ENCODE peak calls at places on chromosomes 3 and 15, in eight cellular contexts. One of them, this sample, is unnamed.

GRCh38 chr3:148379763-148380162 is 317.9 kb upstream of the AGTR1 start:
- DNase-seq in T-helper 2 cell: no peak
- DNase-seq in effector memory CD4-positive, alpha-beta T cell: no peak
- DNase-seq in HT1080: peak
- DNase-seq in NCI-H2081: peak
- DNase-seq in H7: peak
- DNase-seq in right cardiac atrium: no peak
- DNase-seq in activated CD4-positive, alpha-beta T cell treated with anti-CD3 and anti-CD28 coated beads, Interleukin-2, amount 10 ng/mL, durations not matched to agents 7 days and 5 days: no peak
- DNase-seq in this sample: peak

GRCh38 chr3:73746610-73747009 is 121.9 kb upstream of the PDZRN3 start:
- DNase-seq in HT1080: no peak
- DNase-seq in T-helper 2 cell: no peak
- DNase-seq in activated CD4-positive, alpha-beta T cell treated with anti-CD3 and anti-CD28 coated beads, Interleukin-2, amount 10 ng/mL, durations not matched to agents 7 days and 5 days: no peak
- DNase-seq in effector memory CD4-positive, alpha-beta T cell: no peak
- DNase-seq in H7: no peak
- DNase-seq in NCI-H2081: no peak
- DNase-seq in right cardiac atrium: no peak
- DNase-seq in this sample: no peak

GRCh38 chr3:140342668-140343067 is 335.2 kb upstream of the TRIM42 start:
- DNase-seq in activated CD4-positive, alpha-beta T cell treated with anti-CD3 and anti-CD28 coated beads, Interleukin-2, amount 10 ng/mL, durations not matched to agents 7 days and 5 days: no peak
- DNase-seq in H7: no peak
- DNase-seq in right cardiac atrium: no peak
- DNase-seq in NCI-H2081: peak
- DNase-seq in T-helper 2 cell: no peak
- DNase-seq in effector memory CD4-positive, alpha-beta T cell: no peak
- DNase-seq in HT1080: peak
- DNase-seq in this sample: no peak

GRCh38 chr3:115548611-115549010 is 74.7 kb upstream of the GAP43 start:
- DNase-seq in NCI-H2081: no peak
- DNase-seq in H7: no peak
- DNase-seq in right cardiac atrium: no peak
- DNase-seq in HT1080: no peak
- DNase-seq in activated CD4-positive, alpha-beta T cell treated with anti-CD3 and anti-CD28 coated beads, Interleukin-2, amount 10 ng/mL, durations not matched to agents 7 days and 5 days: no peak
- DNase-seq in T-helper 2 cell: no peak
- DNase-seq in effector memory CD4-positive, alpha-beta T cell: no peak
- DNase-seq in this sample: no peak

GRCh38 chr3:62923092-62923491 is 47.9 kb upstream of the CADPS start:
- DNase-seq in right cardiac atrium: no peak
- DNase-seq in HT1080: peak
- DNase-seq in activated CD4-positive, alpha-beta T cell treated with anti-CD3 and anti-CD28 coated beads, Interleukin-2, amount 10 ng/mL, durations not matched to agents 7 days and 5 days: no peak
- DNase-seq in H7: no peak
- DNase-seq in T-helper 2 cell: no peak
- DNase-seq in effector memory CD4-positive, alpha-beta T cell: no peak
- DNase-seq in NCI-H2081: no peak
- DNase-seq in this sample: no peak

GRCh38 chr3:101687142-101687931 is 819 bp upstream of the RPL24 start:
- DNase-seq in right cardiac atrium: peak
- DNase-seq in H7: no peak
- DNase-seq in T-helper 2 cell: no peak
- DNase-seq in activated CD4-positive, alpha-beta T cell treated with anti-CD3 and anti-CD28 coated beads, Interleukin-2, amount 10 ng/mL, durations not matched to agents 7 days and 5 days: no peak
- DNase-seq in HT1080: no peak
- DNase-seq in effector memory CD4-positive, alpha-beta T cell: no peak
- DNase-seq in NCI-H2081: no peak
- DNase-seq in this sample: no peak

GRCh38 chr15:70240082-70240481 is 142.4 kb upstream of the TLE3 start:
- DNase-seq in right cardiac atrium: no peak
- DNase-seq in activated CD4-positive, alpha-beta T cell treated with anti-CD3 and anti-CD28 coated beads, Interleukin-2, amount 10 ng/mL, durations not matched to agents 7 days and 5 days: no peak
- DNase-seq in T-helper 2 cell: no peak
- DNase-seq in H7: no peak
- DNase-seq in HT1080: no peak
- DNase-seq in effector memory CD4-positive, alpha-beta T cell: no peak
- DNase-seq in NCI-H2081: no peak
- DNase-seq in this sample: no peak

GRCh38 chr3:157614896-157615295 is 111.7 kb upstream of the VEPH1 start:
- DNase-seq in activated CD4-positive, alpha-beta T cell treated with anti-CD3 and anti-CD28 coated beads, Interleukin-2, amount 10 ng/mL, durations not matched to agents 7 days and 5 days: no peak
- DNase-seq in right cardiac atrium: no peak
- DNase-seq in effector memory CD4-positive, alpha-beta T cell: no peak
- DNase-seq in HT1080: no peak
- DNase-seq in H7: no peak
- DNase-seq in T-helper 2 cell: no peak
- DNase-seq in NCI-H2081: no peak
- DNase-seq in this sample: no peak

GRCh38 chr3:51845129-51845528 is 16.3 kb upstream of the IQCF2 start:
- DNase-seq in NCI-H2081: no peak
- DNase-seq in HT1080: no peak
- DNase-seq in right cardiac atrium: no peak
- DNase-seq in activated CD4-positive, alpha-beta T cell treated with anti-CD3 and anti-CD28 coated beads, Interleukin-2, amount 10 ng/mL, durations not matched to agents 7 days and 5 days: no peak
- DNase-seq in H7: peak
- DNase-seq in effector memory CD4-positive, alpha-beta T cell: no peak
- DNase-seq in T-helper 2 cell: no peak
- DNase-seq in this sample: no peak

GRCh38 chr15:93720607-93721006 is 510.8 kb upstream of the MCTP2 start:
- DNase-seq in NCI-H2081: no peak
- DNase-seq in HT1080: no peak
- DNase-seq in H7: no peak
- DNase-seq in T-helper 2 cell: no peak
- DNase-seq in activated CD4-positive, alpha-beta T cell treated with anti-CD3 and anti-CD28 coated beads, Interleukin-2, amount 10 ng/mL, durations not matched to agents 7 days and 5 days: no peak
- DNase-seq in effector memory CD4-positive, alpha-beta T cell: no peak
- DNase-seq in right cardiac atrium: no peak
- DNase-seq in this sample: no peak

GRCh38 chr15:56608140-56608778 is 125.0 kb downstream of the ZNF280D start:
- DNase-seq in H7: no peak
- DNase-seq in right cardiac atrium: no peak
- DNase-seq in activated CD4-positive, alpha-beta T cell treated with anti-CD3 and anti-CD28 coated beads, Interleukin-2, amount 10 ng/mL, durations not matched to agents 7 days and 5 days: peak
- DNase-seq in effector memory CD4-positive, alpha-beta T cell: no peak
- DNase-seq in T-helper 2 cell: no peak
- DNase-seq in HT1080: peak
- DNase-seq in NCI-H2081: no peak
- DNase-seq in this sample: no peak

GRCh38 chr15:88284441-88285106 is 28.0 kb upstream of the NTRK3 start:
- DNase-seq in activated CD4-positive, alpha-beta T cell treated with anti-CD3 and anti-CD28 coated beads, Interleukin-2, amount 10 ng/mL, durations not matched to agents 7 days and 5 days: no peak
- DNase-seq in effector memory CD4-positive, alpha-beta T cell: no peak
- DNase-seq in HT1080: no peak
- DNase-seq in H7: peak
- DNase-seq in NCI-H2081: no peak
- DNase-seq in right cardiac atrium: no peak
- DNase-seq in T-helper 2 cell: no peak
- DNase-seq in this sample: no peak

GRCh38 chr3:87949879-87950208 is 109.0 kb downstream of the CGGBP1 start:
- DNase-seq in H7: no peak
- DNase-seq in NCI-H2081: no peak
- DNase-seq in HT1080: no peak
- DNase-seq in right cardiac atrium: no peak
- DNase-seq in T-helper 2 cell: no peak
- DNase-seq in activated CD4-positive, alpha-beta T cell treated with anti-CD3 and anti-CD28 coated beads, Interleukin-2, amount 10 ng/mL, durations not matched to agents 7 days and 5 days: no peak
- DNase-seq in effector memory CD4-positive, alpha-beta T cell: no peak
- DNase-seq in this sample: no peak

GRCh38 chr3:97864-98263 is 98.7 kb upstream of the CHL1 start:
- DNase-seq in T-helper 2 cell: no peak
- DNase-seq in H7: no peak
- DNase-seq in NCI-H2081: no peak
- DNase-seq in activated CD4-positive, alpha-beta T cell treated with anti-CD3 and anti-CD28 coated beads, Interleukin-2, amount 10 ng/mL, durations not matched to agents 7 days and 5 days: no peak
- DNase-seq in effector memory CD4-positive, alpha-beta T cell: no peak
- DNase-seq in right cardiac atrium: no peak
- DNase-seq in HT1080: no peak
- DNase-seq in this sample: no peak

GRCh38 chr3:64518950-64519349 is 168.8 kb downstream of the ADAMTS9 start:
- DNase-seq in T-helper 2 cell: no peak
- DNase-seq in effector memory CD4-positive, alpha-beta T cell: no peak
- DNase-seq in HT1080: no peak
- DNase-seq in activated CD4-positive, alpha-beta T cell treated with anti-CD3 and anti-CD28 coated beads, Interleukin-2, amount 10 ng/mL, durations not matched to agents 7 days and 5 days: no peak
- DNase-seq in H7: no peak
- DNase-seq in NCI-H2081: no peak
- DNase-seq in right cardiac atrium: no peak
- DNase-seq in this sample: no peak

GRCh38 chr15:74892313-74892712 is 2.5 kb downstream of the MPI start:
- DNase-seq in activated CD4-positive, alpha-beta T cell treated with anti-CD3 and anti-CD28 coated beads, Interleukin-2, amount 10 ng/mL, durations not matched to agents 7 days and 5 days: no peak
- DNase-seq in NCI-H2081: no peak
- DNase-seq in T-helper 2 cell: no peak
- DNase-seq in right cardiac atrium: no peak
- DNase-seq in H7: no peak
- DNase-seq in effector memory CD4-positive, alpha-beta T cell: no peak
- DNase-seq in HT1080: no peak
- DNase-seq in this sample: no peak

GRCh38 chr15:82538961-82539689 is 1.1 kb downstream of the RPS17 start:
- DNase-seq in H7: peak
- DNase-seq in T-helper 2 cell: no peak
- DNase-seq in HT1080: no peak
- DNase-seq in activated CD4-positive, alpha-beta T cell treated with anti-CD3 and anti-CD28 coated beads, Interleukin-2, amount 10 ng/mL, durations not matched to agents 7 days and 5 days: no peak
- DNase-seq in NCI-H2081: no peak
- DNase-seq in effector memory CD4-positive, alpha-beta T cell: no peak
- DNase-seq in right cardiac atrium: no peak
- DNase-seq in this sample: no peak

GRCh38 chr3:132135628-132136333 is 101.0 kb upstream of the CPNE4 start:
- DNase-seq in right cardiac atrium: no peak
- DNase-seq in NCI-H2081: no peak
- DNase-seq in activated CD4-positive, alpha-beta T cell treated with anti-CD3 and anti-CD28 coated beads, Interleukin-2, amount 10 ng/mL, durations not matched to agents 7 days and 5 days: no peak
- DNase-seq in T-helper 2 cell: no peak
- DNase-seq in H7: peak
- DNase-seq in HT1080: peak
- DNase-seq in effector memory CD4-positive, alpha-beta T cell: no peak
- DNase-seq in this sample: no peak

GRCh38 chr3:114718071-114718896 is 424.5 kb downstream of the TIGIT start:
- DNase-seq in HT1080: no peak
- DNase-seq in activated CD4-positive, alpha-beta T cell treated with anti-CD3 and anti-CD28 coated beads, Interleukin-2, amount 10 ng/mL, durations not matched to agents 7 days and 5 days: no peak
- DNase-seq in T-helper 2 cell: no peak
- DNase-seq in right cardiac atrium: no peak
- DNase-seq in effector memory CD4-positive, alpha-beta T cell: no peak
- DNase-seq in H7: no peak
- DNase-seq in NCI-H2081: no peak
- DNase-seq in this sample: no peak

GRCh38 chr3:13976469-13976868 is 96.6 kb upstream of the WNT7A start:
- DNase-seq in effector memory CD4-positive, alpha-beta T cell: no peak
- DNase-seq in T-helper 2 cell: no peak
- DNase-seq in NCI-H2081: no peak
- DNase-seq in right cardiac atrium: no peak
- DNase-seq in HT1080: no peak
- DNase-seq in H7: no peak
- DNase-seq in activated CD4-positive, alpha-beta T cell treated with anti-CD3 and anti-CD28 coated beads, Interleukin-2, amount 10 ng/mL, durations not matched to agents 7 days and 5 days: no peak
- DNase-seq in this sample: no peak

GRCh38 chr15:98722209-98722608 is 73.9 kb downstream of the IGF1R start:
- DNase-seq in activated CD4-positive, alpha-beta T cell treated with anti-CD3 and anti-CD28 coated beads, Interleukin-2, amount 10 ng/mL, durations not matched to agents 7 days and 5 days: no peak
- DNase-seq in effector memory CD4-positive, alpha-beta T cell: no peak
- DNase-seq in NCI-H2081: no peak
- DNase-seq in right cardiac atrium: no peak
- DNase-seq in H7: no peak
- DNase-seq in HT1080: no peak
- DNase-seq in T-helper 2 cell: no peak
- DNase-seq in this sample: no peak

GRCh38 chr3:142445816-142446254 is 2.0 kb downstream of the XRN1 start:
- DNase-seq in H7: no peak
- DNase-seq in right cardiac atrium: no peak
- DNase-seq in NCI-H2081: no peak
- DNase-seq in T-helper 2 cell: no peak
- DNase-seq in activated CD4-positive, alpha-beta T cell treated with anti-CD3 and anti-CD28 coated beads, Interleukin-2, amount 10 ng/mL, durations not matched to agents 7 days and 5 days: peak
- DNase-seq in effector memory CD4-positive, alpha-beta T cell: no peak
- DNase-seq in HT1080: peak
- DNase-seq in this sample: no peak